ENCODE peak calls at places on chromosome 17, in eight cellular contexts. C is thoracic aorta; T is psoas muscle; E is CD8-positive, alpha-beta T cell; Z is heart right ventricle; A is ovary; L is heart left ventricle; P is K562. R is an unnamed sample.

GRCh38 chr17:39573447-39574298 is 34.0 kb downstream of the NEUROD2 start:
- DNase-seq in C (no peak), T (peak), E (peak), Z (peak), A (peak), L (peak), P (peak), R (peak)

GRCh38 chr17:27669136-27669535 is 38.1 kb downstream of the LGALS9 start:
- DNase-seq in C (no peak), T (no peak), E (no peak), Z (no peak), A (no peak), L (no peak), P (no peak), R (peak)

GRCh38 chr17:80260791-80261158 is at the start of gene RNF213:
- DNase-seq in C (no peak), T (peak), E (peak), Z (peak), A (peak), L (peak), P (peak), R (peak)

GRCh38 chr17:561118-561517 is 153.5 kb downstream of the VPS53 start:
- DNase-seq in C (no peak), T (no peak), E (no peak), Z (no peak), A (no peak), L (peak), P (no peak), R (no peak)

GRCh38 chr17:31424944-31425582 is 33.6 kb downstream of the RAB11FIP4 start:
- DNase-seq in C (no peak), T (no peak), E (no peak), Z (peak), A (no peak), L (no peak), P (no peak), R (peak)

GRCh38 chr17:44878627-44879221 is 20.5 kb downstream of the EFTUD2 start:
- DNase-seq in C (no peak), T (no peak), E (no peak), Z (peak), A (no peak), L (no peak), P (peak), R (no peak)

GRCh38 chr17:73323622-73324455 is 12.0 kb upstream of the CDC42EP4 start:
- DNase-seq in C (no peak), T (peak), E (no peak), Z (no peak), A (peak), L (no peak), P (no peak), R (no peak)

GRCh38 chr17:73954981-73955380 is 248.5 kb upstream of the RPL38 start:
- DNase-seq in C (no peak), T (no peak), E (no peak), Z (no peak), A (no peak), L (no peak), P (no peak), R (peak)

GRCh38 chr17:68424861-68425260 is 32.4 kb downstream of the WIPI1 start:
- DNase-seq in C (no peak), T (no peak), E (no peak), Z (no peak), A (no peak), L (no peak), P (no peak), R (no peak)

GRCh38 chr17:50144845-50145531 is 5.5 kb downstream of the PPP1R9B start:
- DNase-seq in C (no peak), T (peak), E (no peak), Z (no peak), A (peak), L (peak), P (no peak), R (peak)

GRCh38 chr17:38608648-38609047 is 2.9 kb upstream of the SRCIN1 start:
- DNase-seq in C (no peak), T (no peak), E (no peak), Z (no peak), A (no peak), L (no peak), P (no peak), R (peak)

GRCh38 chr17:51150932-51151331 is 2.4 kb upstream of the NME1 start:
- DNase-seq in C (no peak), T (no peak), E (no peak), Z (no peak), A (no peak), L (no peak), P (no peak), R (no peak)

GRCh38 chr17:5785343-5785742 is 201.0 kb upstream of the NLRP1 start:
- DNase-seq in C (no peak), T (no peak), E (no peak), Z (no peak), A (no peak), L (no peak), P (no peak), R (no peak)

GRCh38 chr17:4176803-4177472 is 33.9 kb downstream of the CYB5D2 start:
- DNase-seq in C (no peak), T (no peak), E (no peak), Z (no peak), A (no peak), L (no peak), P (no peak), R (no peak)

GRCh38 chr17:49554694-49555494 is 20.8 kb upstream of the NXPH3 start:
- DNase-seq in C (no peak), T (no peak), E (no peak), Z (no peak), A (no peak), L (no peak), P (no peak), R (no peak)

GRCh38 chr17:28406478-28406824 is 439 bp upstream of the SLC46A1 start:
- DNase-seq in C (no peak), T (no peak), E (no peak), Z (no peak), A (no peak), L (no peak), P (no peak), R (no peak)

GRCh38 chr17:36890398-36891190 is 46.7 kb upstream of the LHX1 start:
- DNase-seq in C (no peak), T (no peak), E (no peak), Z (no peak), A (no peak), L (no peak), P (no peak), R (no peak)

GRCh38 chr17:45784583-45785372 is 658 bp downstream of the CRHR1 start:
- DNase-seq in C (no peak), T (peak), E (peak), Z (no peak), A (no peak), L (no peak), P (peak), R (peak)

GRCh38 chr17:45098869-45099616 is 33.3 kb downstream of the PLCD3 start:
- DNase-seq in C (peak), T (peak), E (peak), Z (peak), A (peak), L (peak), P (peak), R (peak)

GRCh38 chr17:58568050-58568830 is 53.8 kb upstream of the MTMR4 start:
- DNase-seq in C (no peak), T (no peak), E (no peak), Z (no peak), A (no peak), L (no peak), P (no peak), R (no peak)
- H3K27ac ChIP-seq in C (no peak), T (no peak), E (no peak), Z (no peak), A (no peak), L (no peak), P (no peak), R (no peak)

GRCh38 chr17:81991684-81992513 is 14.5 kb downstream of the ASPSCR1 start:
- DNase-seq in C (peak), T (peak), E (no peak), Z (peak), A (no peak), L (peak), P (no peak), R (peak)
- TF ChIP-seq CTCF in C (no peak), T (no peak), E (no peak), Z (peak), A (no peak), L (no peak), P (no peak), R (no peak)

DNA sequence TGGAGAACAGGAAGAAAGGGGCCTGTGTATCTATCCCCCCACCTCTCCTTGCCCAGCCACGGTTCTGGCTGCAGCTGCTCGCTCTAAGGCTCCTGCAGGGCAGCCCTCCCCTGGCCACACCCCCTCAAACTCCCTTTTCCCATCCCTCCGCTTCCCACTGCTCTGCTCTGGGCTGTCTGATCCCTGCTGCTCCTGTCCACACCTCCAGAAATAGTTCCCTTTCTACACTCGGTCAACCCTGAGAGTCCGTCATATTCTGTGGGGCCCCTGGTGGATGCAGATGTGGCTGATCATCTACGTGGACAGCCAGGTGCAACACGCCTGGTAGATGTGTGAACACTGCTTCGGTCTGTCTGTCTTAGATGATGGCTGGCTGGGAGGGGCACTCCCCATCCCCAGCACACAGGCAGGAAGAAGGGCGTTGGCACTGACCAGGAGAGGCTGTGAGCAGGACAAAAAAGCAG is 19.3 kb upstream of the KRT19 start:
- DNase-seq in C (no peak), T (no peak), E (no peak), Z (no peak), A (peak), L (no peak), P (no peak), R (no peak)
- H3K27ac ChIP-seq in C (peak), T (no peak), E (no peak), Z (no peak), A (peak), L (no peak), P (no peak), R (no peak)

DNA sequence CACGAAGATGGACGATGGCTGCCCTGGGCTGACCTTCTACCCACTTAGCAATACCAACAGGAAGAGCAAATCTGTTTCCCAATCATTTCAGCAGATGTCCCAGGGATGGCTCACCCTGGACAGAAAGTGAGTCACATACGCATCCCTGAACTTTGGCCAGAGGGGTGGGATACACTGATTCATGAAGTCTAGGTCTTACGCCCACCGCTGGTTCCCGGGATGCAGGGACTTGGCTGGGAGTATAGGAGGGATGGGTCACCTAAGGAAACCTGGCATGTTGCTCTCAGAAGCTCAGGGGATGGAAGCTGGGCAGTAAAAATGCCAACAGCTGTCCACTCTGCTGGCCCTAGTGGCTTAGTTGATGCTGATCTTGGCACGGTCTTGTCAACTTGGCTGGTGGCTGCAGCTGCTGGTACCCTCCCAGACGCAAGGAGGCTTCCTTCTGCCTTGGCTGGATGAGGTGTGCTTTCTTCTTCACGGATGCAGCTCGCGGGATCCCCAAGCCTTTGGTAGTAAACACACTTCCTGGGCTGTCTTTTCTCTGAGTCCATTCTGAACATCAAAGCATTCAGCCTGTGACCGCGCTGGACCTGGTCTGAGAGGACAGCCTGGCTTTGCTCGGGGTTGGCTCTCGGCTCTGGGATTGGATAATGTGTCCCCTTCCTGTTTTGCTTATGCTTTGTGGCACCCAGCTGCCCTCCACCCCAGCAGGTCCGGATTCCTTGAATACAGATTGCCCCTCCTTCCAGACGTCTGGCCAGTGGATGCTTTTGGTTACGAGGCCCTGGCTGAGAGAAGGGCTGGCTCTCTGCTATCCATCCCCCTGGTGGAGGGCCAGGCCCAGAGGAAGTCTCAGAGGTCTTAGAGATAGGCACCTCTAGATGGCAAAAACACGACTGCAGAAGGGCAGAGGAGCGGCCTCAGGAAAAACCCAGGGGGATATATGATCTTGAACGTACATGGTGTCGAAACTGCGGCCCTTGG is 71.5 kb downstream of the RAP1GAP2 start:
- DNase-seq in C (no peak), T (peak), E (no peak), Z (no peak), A (no peak), L (no peak), P (no peak), R (peak)
- TF ChIP-seq CTCF in C (no peak), T (no peak), E (no peak), Z (no peak), A (no peak), L (no peak), P (no peak), R (no peak)

GRCh38 chr17:78696016-78696992 is 85.8 kb downstream of the CYTH1 start:
- DNase-seq in C (no peak), T (no peak), E (no peak), Z (no peak), A (no peak), L (no peak), P (no peak), R (no peak)
- H3K27ac ChIP-seq in C (no peak), T (no peak), E (no peak), Z (peak), A (no peak), L (no peak), P (no peak), R (no peak)

GRCh38 chr17:17680477-17681186 is 626 bp upstream of the RAI1 start:
- DNase-seq in C (no peak), T (no peak), E (no peak), Z (no peak), A (no peak), L (no peak), P (no peak), R (no peak)
- TF ChIP-seq CTCF in C (no peak), T (no peak), E (no peak), Z (no peak), A (no peak), L (no peak), P (no peak), R (no peak)

GRCh38 chr17:77308768-77309726 is 168.3 kb downstream of the SEC14L1 start:
- DNase-seq in C (no peak), T (no peak), E (no peak), Z (no peak), A (peak), L (no peak), P (no peak), R (no peak)
- H3K27ac ChIP-seq in C (no peak), T (no peak), E (no peak), Z (peak), A (peak), L (no peak), P (no peak), R (no peak)

GRCh38 chr17:61410555-61411089 is 11.0 kb downstream of the TBX2 start:
- DNase-seq in C (no peak), T (peak), E (peak), Z (peak), A (peak), L (peak), P (no peak), R (peak)
- TF ChIP-seq CTCF in C (peak), T (peak), E (peak), Z (peak), A (no peak), L (peak), P (no peak), R (no peak)